ENCODE peak calls at places on chromosome 14, in four cellular contexts. I is IMR-90, T is mesendoderm, H is neuronal stem cell. K is an unnamed sample. For H3K79me1, the result is how much of the 10 kb centered on the place peaks cover.

GRCh38 chr14:88203289-88203688 is 119.8 kb downstream of the KCNK10 start:
- DNase-seq in I (no peak), T (no peak), H (no peak), K (no peak)

GRCh38 chr14:80356413-80356812 is 145.1 kb upstream of the DIO2 start:
- DNase-seq in I (peak), T (peak), H (no peak), K (no peak)

GRCh38 chr14:34223302-34224150 is 238.5 kb downstream of the SPTSSA start:
- DNase-seq in I (no peak), T (peak), H (no peak), K (no peak)

GRCh38 chr14:55957950-55958349 is 160.3 kb upstream of the PELI2 start:
- DNase-seq in I (no peak), T (peak), H (peak), K (no peak)

GRCh38 chr14:88864198-88864597 is 39.7 kb downstream of the TTC8 start:
- DNase-seq in I (no peak), T (peak), H (no peak), K (no peak)

GRCh38 chr14:103633391-103633790 is 4.4 kb downstream of the KLC1 start:
- DNase-seq in I (no peak), T (no peak), H (no peak), K (no peak)

GRCh38 chr14:38098074-38098846 is 109.4 kb upstream of the SSTR1 start:
- DNase-seq in I (peak), T (no peak), H (no peak), K (peak)

GRCh38 chr14:53032161-53032803 is 81.4 kb upstream of the FERMT2 start:
- DNase-seq in I (peak), T (no peak), H (peak), K (peak)

GRCh38 chr14:61759878-61760277 is 2.3 kb upstream of the SNAPC1 start:
- DNase-seq in I (no peak), T (no peak), H (no peak), K (no peak)

GRCh38 chr14:59093889-59094288 is 94.6 kb upstream of the DAAM1 start:
- DNase-seq in I (no peak), T (no peak), H (no peak), K (no peak)

GRCh38 chr14:90467501-90467900 is 70.7 kb downstream of the CALM1 start:
- DNase-seq in I (no peak), T (no peak), H (no peak), K (no peak)

GRCh38 chr14:31944256-31945073 is 132.6 kb upstream of the ARHGAP5 start:
- DNase-seq in I (no peak), T (no peak), H (no peak), K (no peak)

GRCh38 chr14:77151918-77152588 is 10.5 kb upstream of the ZDHHC22 start:
- DNase-seq in I (peak), T (no peak), H (no peak), K (peak)

GRCh38 chr14:72644758-72645489 is 249.0 kb downstream of the DPF3 start:
- DNase-seq in I (peak), T (peak), H (no peak), K (no peak)

DNA sequence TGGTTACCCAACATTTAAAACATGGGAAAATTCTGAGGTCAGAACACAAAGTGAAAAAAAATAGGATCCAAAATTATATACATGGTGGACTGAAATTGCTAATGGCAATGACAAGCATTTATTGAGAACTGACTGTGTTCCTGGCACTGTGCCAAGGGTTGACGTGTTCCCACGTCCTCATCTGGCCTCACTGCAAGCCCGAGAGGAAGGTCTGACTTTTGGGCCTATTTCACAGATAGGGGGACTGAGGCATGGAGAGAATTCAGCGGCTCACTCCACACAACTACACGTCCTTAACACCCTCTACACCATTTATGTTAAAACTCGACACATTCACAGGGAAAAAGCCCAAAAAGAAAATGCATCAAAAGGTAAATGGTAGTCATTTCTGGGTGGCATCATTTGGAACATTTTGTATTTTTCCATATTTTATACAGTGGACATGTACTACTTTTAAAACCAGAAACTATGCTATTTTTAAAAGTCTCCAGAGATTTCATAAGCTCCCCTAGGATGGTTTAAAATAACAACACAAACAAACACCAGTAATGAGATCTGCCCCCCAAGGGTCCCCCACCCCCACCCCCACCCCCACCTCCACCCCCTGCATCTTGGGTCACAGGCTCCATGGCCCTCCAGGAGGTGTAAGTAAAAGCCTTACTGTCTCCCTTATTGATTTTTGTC is 27.7 kb downstream of the CLMN start:
- DNase-seq in I (peak), T (no peak), H (no peak), K (peak)
- H3K79me1 ChIP-seq in I (under half), T (under half), H (under half), K (under half)

GRCh38 chr14:102217987-102218421 is 78.3 kb downstream of the WDR20 start:
- DNase-seq in I (no peak), T (no peak), H (no peak), K (no peak)
- H3K79me1 ChIP-seq in I (under half), T (under half), H (under half), K (under half)

GRCh38 chr14:64958743-64959142 is 13.4 kb downstream of the RAB15 start:
- DNase-seq in I (no peak), T (no peak), H (no peak), K (no peak)
- H3K79me1 ChIP-seq in I (under half), T (under half), H (under half), K (under half)

GRCh38 chr14:105281354-105282097 is 19.3 kb downstream of the BRF1 start:
- DNase-seq in I (peak), T (peak), H (peak), K (peak)

GRCh38 chr14:105282098-105282725 is 18.6 kb downstream of the BRF1 start:
- DNase-seq in I (no peak), T (no peak), H (no peak), K (no peak)

GRCh38 chr14:105285174-105285573 is 15.6 kb downstream of the BRF1 start:
- DNase-seq in I (no peak), T (no peak), H (no peak), K (no peak)

GRCh38 chr14:105283899-105284298 is 16.9 kb downstream of the BRF1 start:
- DNase-seq in I (no peak), T (no peak), H (no peak), K (no peak)

GRCh38 chr14:105283028-105283427 is 17.8 kb downstream of the BRF1 start:
- DNase-seq in I (no peak), T (peak), H (no peak), K (no peak)
- H3K79me1 ChIP-seq in I (under half), T (under half), H (under half), K (under half)

DNA sequence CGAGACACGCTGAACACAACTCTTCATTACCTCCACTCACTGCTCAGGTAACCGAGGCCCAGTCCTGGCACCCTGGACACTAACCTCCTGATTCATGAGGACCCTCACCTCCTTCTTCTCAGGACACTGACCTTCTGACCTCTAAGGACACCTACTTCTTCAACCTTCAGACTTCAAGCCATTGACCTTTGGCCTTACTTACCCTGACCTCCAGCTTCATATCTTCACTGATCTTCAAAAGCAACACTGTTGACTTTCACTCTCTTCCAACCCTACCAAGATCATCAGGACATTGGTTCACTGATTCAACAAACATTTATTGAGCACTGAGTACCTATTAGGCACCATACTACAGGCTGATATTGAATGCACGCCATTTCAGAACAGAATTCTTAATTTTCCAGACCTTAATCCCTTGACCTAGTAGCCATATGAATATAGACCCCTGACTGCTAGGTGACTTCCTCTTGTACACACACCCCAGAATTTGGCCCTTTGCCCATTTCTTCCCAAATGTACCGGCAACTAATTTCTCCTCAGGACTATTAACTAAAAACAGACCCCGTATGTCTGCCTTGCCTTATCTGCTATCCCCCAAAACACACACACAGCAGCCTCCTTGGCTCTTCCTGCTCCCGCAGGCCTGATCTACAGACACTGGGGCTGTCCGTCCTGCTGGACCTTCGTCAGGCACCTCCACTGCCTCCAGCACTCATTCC is 5.8 kb downstream of the ARHGEF40 start:
- DNase-seq in I (no peak), T (no peak), H (no peak), K (no peak)
- H3K79me1 ChIP-seq in I (under half), T (under half), H (under half), K (under half)

DNA sequence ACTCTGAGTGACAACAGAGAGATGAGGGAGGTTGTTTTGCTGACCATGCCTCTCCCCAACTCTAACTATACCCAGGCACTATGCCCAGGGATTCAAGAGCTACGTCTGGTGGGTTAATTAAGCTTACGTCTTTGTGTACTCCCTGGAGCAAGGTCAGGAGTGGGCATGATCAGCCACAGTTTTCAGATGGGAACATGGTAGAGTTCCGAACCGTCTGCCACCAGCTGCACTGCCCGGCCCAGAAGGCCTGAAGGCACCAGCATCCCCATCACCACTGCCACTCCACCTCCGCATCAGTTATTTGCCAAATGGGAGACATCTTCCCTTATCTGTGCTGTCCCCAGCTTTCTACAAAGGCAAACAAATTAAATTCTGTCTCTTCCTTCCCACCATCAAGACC is 11.1 kb upstream of the GPX2 start:
- DNase-seq in I (no peak), T (no peak), H (no peak), K (no peak)
- H3K79me1 ChIP-seq in I (under half), T (under half), H (under half), K (under half)

K was measured in trophoblast cell.